ENCODE peak calls at places on chromosomes 1 and 21, in eight cellular contexts. One of them, this sample, is unnamed.

GRCh38 chr1:81446006-81446669 is 354.6 kb upstream of the ADGRL2 start:
- DNase-seq in A549: no peak
- DNase-seq in AG09309: no peak
- DNase-seq in fibroblast of pulmonary artery: no peak
- DNase-seq in dorsolateral prefrontal cortex: no peak
- DNase-seq in K562: no peak
- DNase-seq in AG04450: no peak
- DNase-seq in IMR-90: no peak
- DNase-seq in this sample: no peak

GRCh38 chr1:151199860-151200581 is 1.7 kb downstream of the PIP5K1A start:
- DNase-seq in A549: peak
- DNase-seq in AG09309: peak
- DNase-seq in fibroblast of pulmonary artery: peak
- DNase-seq in dorsolateral prefrontal cortex: no peak
- DNase-seq in K562: peak
- DNase-seq in AG04450: peak
- DNase-seq in IMR-90: peak
- DNase-seq in this sample: peak

GRCh38 chr1:192159769-192160168 is 1.5 kb downstream of the RGS18 start:
- DNase-seq in A549: no peak
- DNase-seq in AG09309: no peak
- DNase-seq in fibroblast of pulmonary artery: peak
- DNase-seq in dorsolateral prefrontal cortex: no peak
- DNase-seq in K562: no peak
- DNase-seq in AG04450: no peak
- DNase-seq in IMR-90: no peak
- DNase-seq in this sample: no peak

GRCh38 chr1:67294836-67295622 is 12.6 kb upstream of the IL12RB2 start:
- DNase-seq in A549: no peak
- DNase-seq in AG09309: no peak
- DNase-seq in fibroblast of pulmonary artery: no peak
- DNase-seq in dorsolateral prefrontal cortex: no peak
- DNase-seq in K562: no peak
- DNase-seq in AG04450: no peak
- DNase-seq in IMR-90: no peak
- DNase-seq in this sample: no peak

GRCh38 chr1:179591592-179592580 is at the start of gene TDRD5:
- DNase-seq in A549: peak
- DNase-seq in AG09309: no peak
- DNase-seq in fibroblast of pulmonary artery: no peak
- DNase-seq in dorsolateral prefrontal cortex: no peak
- DNase-seq in K562: peak
- DNase-seq in AG04450: no peak
- DNase-seq in IMR-90: no peak
- DNase-seq in this sample: no peak

GRCh38 chr1:24727490-24728214 is 17.6 kb upstream of the CLIC4 start:
- DNase-seq in A549: no peak
- DNase-seq in AG09309: peak
- DNase-seq in fibroblast of pulmonary artery: peak
- DNase-seq in dorsolateral prefrontal cortex: no peak
- DNase-seq in K562: no peak
- DNase-seq in AG04450: no peak
- DNase-seq in IMR-90: peak
- DNase-seq in this sample: peak

GRCh38 chr21:33560965-33561364 is 18.1 kb downstream of the SON start:
- DNase-seq in A549: no peak
- DNase-seq in AG09309: no peak
- DNase-seq in fibroblast of pulmonary artery: no peak
- DNase-seq in dorsolateral prefrontal cortex: no peak
- DNase-seq in K562: no peak
- DNase-seq in AG04450: no peak
- DNase-seq in IMR-90: no peak
- DNase-seq in this sample: peak

GRCh38 chr1:6515771-6516170 is 24.3 kb upstream of the PLEKHG5 start:
- DNase-seq in A549: no peak
- DNase-seq in AG09309: no peak
- DNase-seq in fibroblast of pulmonary artery: no peak
- DNase-seq in dorsolateral prefrontal cortex: no peak
- DNase-seq in K562: no peak
- DNase-seq in AG04450: no peak
- DNase-seq in IMR-90: no peak
- DNase-seq in this sample: peak

GRCh38 chr1:117646956-117647355 is 41.1 kb downstream of the TENT5C start:
- DNase-seq in A549: no peak
- DNase-seq in AG09309: no peak
- DNase-seq in fibroblast of pulmonary artery: no peak
- DNase-seq in dorsolateral prefrontal cortex: no peak
- DNase-seq in K562: no peak
- DNase-seq in AG04450: no peak
- DNase-seq in IMR-90: no peak
- DNase-seq in this sample: no peak

GRCh38 chr1:8423702-8424538 is 106.0 kb downstream of the SLC45A1 start:
- DNase-seq in A549: peak
- DNase-seq in AG09309: no peak
- DNase-seq in fibroblast of pulmonary artery: peak
- DNase-seq in dorsolateral prefrontal cortex: no peak
- DNase-seq in K562: peak
- DNase-seq in AG04450: no peak
- DNase-seq in IMR-90: peak
- DNase-seq in this sample: peak
- H3K4me3 ChIP-seq in A549: peak
- H3K4me3 ChIP-seq in AG09309: peak
- H3K4me3 ChIP-seq in fibroblast of pulmonary artery: peak
- H3K4me3 ChIP-seq in dorsolateral prefrontal cortex: peak
- H3K4me3 ChIP-seq in K562: peak
- H3K4me3 ChIP-seq in AG04450: peak
- H3K4me3 ChIP-seq in IMR-90: peak
- H3K4me3 ChIP-seq in this sample: peak

GRCh38 chr1:89044970-89045695 is 19.9 kb downstream of the GBP1 start:
- DNase-seq in A549: peak
- DNase-seq in AG09309: no peak
- DNase-seq in fibroblast of pulmonary artery: no peak
- DNase-seq in dorsolateral prefrontal cortex: no peak
- DNase-seq in K562: no peak
- DNase-seq in AG04450: no peak
- DNase-seq in IMR-90: no peak
- DNase-seq in this sample: no peak
- H3K4me3 ChIP-seq in A549: no peak
- H3K4me3 ChIP-seq in AG09309: no peak
- H3K4me3 ChIP-seq in fibroblast of pulmonary artery: no peak
- H3K4me3 ChIP-seq in dorsolateral prefrontal cortex: no peak
- H3K4me3 ChIP-seq in K562: no peak
- H3K4me3 ChIP-seq in AG04450: no peak
- H3K4me3 ChIP-seq in IMR-90: no peak
- H3K4me3 ChIP-seq in this sample: no peak

GRCh38 chr1:236395780-236396664 is 1.9 kb downstream of the EDARADD start:
- DNase-seq in A549: no peak
- DNase-seq in AG09309: no peak
- DNase-seq in fibroblast of pulmonary artery: no peak
- DNase-seq in dorsolateral prefrontal cortex: no peak
- DNase-seq in K562: peak
- DNase-seq in AG04450: no peak
- DNase-seq in IMR-90: no peak
- DNase-seq in this sample: no peak

GRCh38 chr1:236392182-236392581 is 1.9 kb upstream of the EDARADD start:
- DNase-seq in A549: no peak
- DNase-seq in AG09309: no peak
- DNase-seq in fibroblast of pulmonary artery: no peak
- DNase-seq in dorsolateral prefrontal cortex: no peak
- DNase-seq in K562: no peak
- DNase-seq in AG04450: no peak
- DNase-seq in IMR-90: no peak
- DNase-seq in this sample: no peak

GRCh38 chr1:236396665-236397043 is 2.6 kb downstream of the EDARADD start:
- DNase-seq in A549: no peak
- DNase-seq in AG09309: no peak
- DNase-seq in fibroblast of pulmonary artery: no peak
- DNase-seq in dorsolateral prefrontal cortex: no peak
- DNase-seq in K562: no peak
- DNase-seq in AG04450: no peak
- DNase-seq in IMR-90: no peak
- DNase-seq in this sample: no peak

GRCh38 chr1:236394905-236395779 is 1.1 kb downstream of the EDARADD start:
- DNase-seq in A549: peak
- DNase-seq in AG09309: no peak
- DNase-seq in fibroblast of pulmonary artery: peak
- DNase-seq in dorsolateral prefrontal cortex: no peak
- DNase-seq in K562: peak
- DNase-seq in AG04450: no peak
- DNase-seq in IMR-90: no peak
- DNase-seq in this sample: peak

GRCh38 chr1:236394016-236394481 is at the start of gene EDARADD:
- DNase-seq in A549: no peak
- DNase-seq in AG09309: peak
- DNase-seq in fibroblast of pulmonary artery: peak
- DNase-seq in dorsolateral prefrontal cortex: no peak
- DNase-seq in K562: no peak
- DNase-seq in AG04450: no peak
- DNase-seq in IMR-90: no peak
- DNase-seq in this sample: peak
- H3K4me3 ChIP-seq in A549: peak
- H3K4me3 ChIP-seq in AG09309: peak
- H3K4me3 ChIP-seq in fibroblast of pulmonary artery: peak
- H3K4me3 ChIP-seq in dorsolateral prefrontal cortex: peak
- H3K4me3 ChIP-seq in K562: peak
- H3K4me3 ChIP-seq in AG04450: peak
- H3K4me3 ChIP-seq in IMR-90: peak
- H3K4me3 ChIP-seq in this sample: peak

GRCh38 chr21:19130379-19131028 is 726.9 kb upstream of the TMPRSS15 start:
- DNase-seq in A549: no peak
- DNase-seq in AG09309: no peak
- DNase-seq in fibroblast of pulmonary artery: no peak
- DNase-seq in dorsolateral prefrontal cortex: no peak
- DNase-seq in K562: no peak
- DNase-seq in AG04450: no peak
- DNase-seq in IMR-90: no peak
- DNase-seq in this sample: no peak
- H3K4me3 ChIP-seq in A549: no peak
- H3K4me3 ChIP-seq in AG09309: no peak
- H3K4me3 ChIP-seq in fibroblast of pulmonary artery: no peak
- H3K4me3 ChIP-seq in dorsolateral prefrontal cortex: no peak
- H3K4me3 ChIP-seq in K562: no peak
- H3K4me3 ChIP-seq in AG04450: no peak
- H3K4me3 ChIP-seq in IMR-90: no peak
- H3K4me3 ChIP-seq in this sample: no peak

GRCh38 chr1:36320767-36321118 is 2.7 kb downstream of the EVA1B start:
- DNase-seq in A549: no peak
- DNase-seq in AG09309: no peak
- DNase-seq in fibroblast of pulmonary artery: no peak
- DNase-seq in dorsolateral prefrontal cortex: no peak
- DNase-seq in K562: no peak
- DNase-seq in AG04450: no peak
- DNase-seq in IMR-90: no peak
- DNase-seq in this sample: no peak
- H3K4me3 ChIP-seq in A549: no peak
- H3K4me3 ChIP-seq in AG09309: peak
- H3K4me3 ChIP-seq in fibroblast of pulmonary artery: peak
- H3K4me3 ChIP-seq in dorsolateral prefrontal cortex: peak
- H3K4me3 ChIP-seq in K562: peak
- H3K4me3 ChIP-seq in AG04450: peak
- H3K4me3 ChIP-seq in IMR-90: no peak
- H3K4me3 ChIP-seq in this sample: peak

DNA sequence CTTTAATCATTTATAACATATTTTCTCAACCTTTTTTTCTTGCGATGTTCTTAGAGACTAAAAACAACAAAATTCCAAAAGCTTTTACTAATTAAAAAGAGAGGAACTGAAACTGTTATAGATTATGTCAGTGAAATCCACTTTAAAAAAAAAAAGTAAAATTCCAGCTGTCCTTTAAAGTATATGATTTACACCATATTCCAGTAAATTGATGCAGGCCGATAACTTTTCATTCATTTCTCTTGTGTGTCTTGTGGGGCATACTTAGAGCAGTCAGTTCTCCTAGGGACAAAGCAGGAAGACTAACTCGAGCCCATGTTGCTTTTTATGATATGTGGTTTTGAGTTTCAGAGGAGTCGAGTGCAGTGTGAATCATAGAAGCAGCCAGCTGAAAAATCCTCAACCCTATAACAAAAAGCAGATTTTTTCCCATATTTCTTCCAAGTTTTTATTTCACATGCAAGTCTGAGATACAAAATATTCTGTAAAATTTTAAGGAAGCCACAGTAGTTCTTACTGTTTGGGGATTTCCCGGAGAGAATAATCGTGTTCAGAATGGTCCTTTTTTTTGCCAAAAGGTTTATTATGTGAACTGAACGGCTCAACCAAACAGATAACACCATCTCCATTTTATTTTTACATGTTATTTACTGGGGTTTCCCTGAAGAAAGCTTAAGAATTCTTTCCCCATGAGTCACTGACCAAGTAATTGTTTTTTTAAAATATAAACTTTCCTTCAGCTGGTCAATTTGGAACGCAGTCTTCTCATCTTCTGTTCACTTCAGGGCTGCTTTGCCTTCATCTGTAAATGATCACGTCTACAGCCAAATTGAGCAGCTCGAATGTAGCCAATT is 77.0 kb upstream of the C1orf105 start:
- DNase-seq in A549: no peak
- DNase-seq in AG09309: peak
- DNase-seq in fibroblast of pulmonary artery: peak
- DNase-seq in dorsolateral prefrontal cortex: no peak
- DNase-seq in K562: no peak
- DNase-seq in AG04450: peak
- DNase-seq in IMR-90: peak
- DNase-seq in this sample: peak
- H3K4me3 ChIP-seq in A549: no peak
- H3K4me3 ChIP-seq in AG09309: no peak
- H3K4me3 ChIP-seq in fibroblast of pulmonary artery: peak
- H3K4me3 ChIP-seq in dorsolateral prefrontal cortex: no peak
- H3K4me3 ChIP-seq in K562: no peak
- H3K4me3 ChIP-seq in AG04450: peak
- H3K4me3 ChIP-seq in IMR-90: peak
- H3K4me3 ChIP-seq in this sample: peak

DNA sequence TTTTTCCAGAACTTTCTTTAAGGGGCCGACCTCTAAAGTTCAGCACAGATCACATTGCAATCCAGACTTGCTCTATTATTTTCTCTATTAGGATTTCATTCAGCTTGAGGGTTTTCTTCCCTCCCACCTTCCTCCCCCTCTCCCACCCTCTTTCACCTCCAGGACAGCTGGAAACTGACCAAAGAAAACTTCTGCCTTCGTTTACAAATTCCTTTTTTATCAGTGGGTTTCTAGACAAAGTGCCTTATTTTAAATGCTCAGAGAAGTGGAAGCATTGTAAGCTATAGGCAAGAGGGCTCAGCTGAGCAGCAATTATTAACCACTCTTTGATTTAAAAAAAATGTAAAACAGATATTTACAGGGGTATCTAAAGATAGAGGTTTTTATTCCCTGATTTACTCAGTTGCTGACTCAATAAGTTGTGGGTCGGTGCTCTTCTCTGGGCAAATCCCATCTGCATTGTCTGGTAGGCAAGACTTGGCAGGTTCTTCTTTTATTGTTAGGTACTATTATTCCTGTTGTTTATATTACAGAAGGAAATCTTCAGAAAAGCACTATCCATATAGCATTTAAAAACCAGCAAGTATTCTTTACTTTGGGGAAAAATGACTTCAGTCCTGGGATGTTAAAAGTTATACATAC is 277.0 kb upstream of the C1orf105 start:
- DNase-seq in A549: no peak
- DNase-seq in AG09309: no peak
- DNase-seq in fibroblast of pulmonary artery: peak
- DNase-seq in dorsolateral prefrontal cortex: no peak
- DNase-seq in K562: no peak
- DNase-seq in AG04450: no peak
- DNase-seq in IMR-90: peak
- DNase-seq in this sample: peak
- H3K4me3 ChIP-seq in A549: no peak
- H3K4me3 ChIP-seq in AG09309: peak
- H3K4me3 ChIP-seq in fibroblast of pulmonary artery: peak
- H3K4me3 ChIP-seq in dorsolateral prefrontal cortex: no peak
- H3K4me3 ChIP-seq in K562: no peak
- H3K4me3 ChIP-seq in AG04450: peak
- H3K4me3 ChIP-seq in IMR-90: peak
- H3K4me3 ChIP-seq in this sample: peak